ENCODE peak calls at places on chromosome 16, in six cellular contexts. G is RWPE1, V is progenitor cell of endocrine pancreas, R is psoas muscle, M is adrenal gland, L is cardiac fibroblast. Z is an unnamed sample.
A peak's percentile ranks its signal among the peaks of the same experiment; 100 is the strongest.

GRCh38 chr16:68086860-68087268 is 1.7 kb downstream of the NFATC3 start:
- DNase-seq in M (no peak), R (no peak), V (no peak), G (no peak), L (no peak), Z (no peak)

GRCh38 chr16:85637061-85637807 is 24.1 kb downstream of the GSE1 start:
- DNase-seq in L (no peak), M (no peak), R (no peak), V (no peak), G (no peak), Z (no peak)

GRCh38 chr16:76956801-76957200 is 234.2 kb upstream of the MON1B start:
- DNase-seq in R (no peak), V (no peak), L (no peak), G (no peak), M (no peak), Z (no peak)

GRCh38 chr16:70684146-70685060 is 1.4 kb downstream of the MTSS2 start:
- DNase-seq in G (no peak), L (no peak), V (no peak), M (peak; percentile 50), R (peak; percentile 25), Z (no peak)

GRCh38 chr16:2494616-2495015 is 19.1 kb upstream of the ATP6V0C start:
- DNase-seq in G (no peak), M (no peak), V (no peak), R (no peak), L (no peak), Z (no peak)

GRCh38 chr16:52512297-52512987 is 34.5 kb downstream of the TOX3 start:
- DNase-seq in L (no peak), R (no peak), G (no peak), V (no peak), M (no peak), Z (no peak)

GRCh38 chr16:9258423-9259051 is 167.1 kb downstream of the HAPSTR1 start:
- DNase-seq in G (peak; percentile 32), M (no peak), R (peak; percentile 16), L (peak; percentile 6), V (peak; percentile 41), Z (peak; percentile 61)

GRCh38 chr16:12541672-12542071 is 262.0 kb downstream of the CPPED1 start:
- DNase-seq in V (no peak), G (no peak), R (no peak), L (no peak), M (no peak), Z (no peak)

GRCh38 chr16:28136751-28137434 is 73.4 kb upstream of the GSG1L start:
- DNase-seq in V (no peak), M (no peak), G (no peak), L (no peak), R (no peak), Z (no peak)

GRCh38 chr16:9844361-9844760 is 337.9 kb downstream of the GRIN2A start:
- DNase-seq in V (no peak), G (no peak), R (no peak), L (peak; percentile 62), M (no peak), Z (peak; percentile 32)

DNA sequence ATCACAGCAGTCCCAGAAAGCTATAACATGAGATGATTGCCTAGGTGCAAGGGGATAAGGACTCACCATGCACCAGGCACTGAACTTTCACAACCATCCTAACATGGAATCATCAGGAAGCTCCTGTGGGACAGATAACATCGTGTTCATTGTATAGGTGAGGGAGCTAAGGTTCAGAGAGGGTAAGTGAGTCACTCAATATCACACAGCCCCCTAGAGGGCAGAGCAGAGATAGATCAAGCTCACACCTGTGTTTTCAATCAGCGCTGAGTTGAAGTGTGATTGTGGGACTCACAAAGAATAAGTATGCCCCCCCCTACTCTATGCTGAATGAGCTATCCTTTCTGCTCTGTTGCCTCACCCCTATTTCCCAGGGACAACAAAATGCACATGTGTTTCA is 377.7 kb upstream of the ERCC4 start:
- DNase-seq in R (no peak), L (no peak), V (no peak), M (no peak), G (no peak), Z (no peak)
- TF ChIP-seq CTCF in R (no peak), L (no peak), V (no peak), M (no peak), G (no peak), Z (no peak)

DNA sequence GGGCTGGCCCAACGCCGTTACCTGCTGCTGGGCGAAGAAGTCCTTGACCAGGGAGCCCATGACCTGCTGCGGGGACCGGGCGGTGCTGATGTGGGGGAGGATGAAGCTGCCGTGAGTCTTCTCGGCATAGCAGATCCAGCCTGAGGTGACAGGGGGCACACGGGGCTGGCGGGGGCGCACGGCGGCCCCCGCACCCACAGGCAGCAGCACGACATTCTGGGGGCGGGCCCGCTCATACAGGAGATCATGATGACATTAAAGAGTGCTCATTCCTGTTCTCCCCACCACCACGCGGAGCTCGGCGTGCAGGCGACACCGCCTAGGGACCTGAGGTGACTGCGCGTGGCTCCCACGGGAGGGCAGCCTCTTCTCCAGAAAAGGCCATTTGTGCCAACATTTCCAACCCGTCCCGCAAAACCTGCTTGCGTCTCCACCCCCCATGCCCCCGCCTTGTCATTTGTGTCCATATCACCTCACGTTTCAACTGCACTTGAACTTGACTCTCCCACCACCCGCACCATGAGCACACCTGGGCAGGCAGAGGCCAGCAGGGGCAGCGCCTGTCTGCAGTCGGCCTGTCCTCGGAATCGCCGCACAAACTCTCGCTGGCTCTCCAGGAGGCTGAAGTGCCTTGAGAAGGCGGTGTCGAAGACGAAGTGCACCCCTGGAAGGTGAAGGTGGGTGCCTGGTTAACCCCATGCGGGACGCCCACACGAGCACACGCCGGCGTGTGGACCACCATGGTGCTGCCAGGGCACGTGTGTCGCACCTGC is 6.4 kb downstream of the CIAO3 start:
- DNase-seq in V (no peak), M (no peak), G (no peak), L (no peak), R (no peak), Z (no peak)
- TF ChIP-seq CTCF in V (no peak), M (no peak), G (no peak), L (no peak), R (no peak), Z (no peak)

DNA sequence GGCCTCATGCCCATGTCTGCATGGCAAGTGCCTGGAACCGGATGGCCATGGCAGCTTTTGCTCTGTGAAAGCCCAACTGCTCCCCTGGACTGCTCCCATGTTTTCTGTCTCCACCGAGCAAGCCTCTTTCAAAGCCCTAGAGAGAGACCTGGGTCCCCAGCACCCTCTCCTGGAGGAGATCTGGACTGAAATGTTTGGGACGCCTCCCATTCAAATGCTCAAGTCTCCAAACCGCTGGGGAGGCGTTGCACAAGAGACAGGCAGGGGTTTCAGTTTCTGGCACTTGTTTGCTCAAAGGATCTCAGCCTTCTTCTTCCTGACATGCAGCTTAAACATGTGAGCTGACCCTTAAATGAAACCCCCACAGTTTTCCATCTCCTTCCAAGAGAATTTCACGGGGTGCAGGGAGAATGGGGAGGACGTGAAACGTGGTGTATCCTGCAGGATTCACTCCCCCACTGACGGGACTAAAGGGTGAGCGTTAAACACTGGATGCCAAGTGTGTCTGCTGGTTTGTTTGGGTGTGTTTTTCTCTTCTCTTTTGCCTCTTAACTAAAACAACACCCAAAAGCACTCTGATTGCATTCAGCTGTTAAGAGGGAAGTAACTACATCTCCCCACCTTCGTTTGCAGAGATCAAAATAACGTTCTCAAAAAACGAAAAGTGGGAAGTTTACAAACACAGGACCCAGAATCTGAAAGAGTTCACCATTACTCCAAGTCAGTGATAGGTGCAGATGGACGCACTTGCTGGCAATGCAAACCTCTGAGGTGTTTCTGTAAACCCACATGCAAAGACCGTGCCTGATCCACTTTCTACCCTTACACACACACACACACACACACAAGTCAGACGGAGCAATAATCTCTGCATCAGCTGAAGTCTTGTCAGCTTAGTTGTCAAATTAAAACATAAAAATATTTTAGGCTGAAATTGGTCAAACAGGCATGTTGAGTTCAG is 256.9 kb downstream of the C16orf95 start:
- DNase-seq in V (no peak), L (peak; percentile 82), G (no peak), R (no peak), M (no peak), Z (peak; percentile 11)
- TF ChIP-seq CTCF in V (no peak), L (peak; percentile 45), G (no peak), R (no peak), M (peak; percentile 26), Z (no peak)

DNA sequence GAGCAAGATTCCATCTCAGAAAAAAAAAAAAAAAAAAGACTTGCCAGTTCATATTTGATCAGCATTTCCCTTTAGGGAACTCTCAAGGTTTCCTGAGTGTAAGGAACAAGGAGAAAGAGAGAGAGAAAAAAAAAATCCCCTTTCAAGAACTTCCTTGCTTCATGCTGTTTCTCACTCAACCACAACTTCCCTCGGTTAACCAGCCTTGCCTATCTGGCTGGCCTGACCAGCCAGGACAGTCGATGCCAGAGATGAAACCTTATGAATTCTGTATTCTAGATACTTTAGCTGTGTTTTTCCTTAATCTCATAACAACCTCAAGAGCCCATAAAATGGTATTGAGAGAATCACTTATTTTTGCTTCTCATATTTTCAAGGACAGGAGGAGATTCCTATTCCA is 2.6 kb upstream of the N4BP1 start:
- DNase-seq in V (no peak), L (no peak), R (no peak), G (no peak), M (no peak), Z (no peak)
- TF ChIP-seq CTCF in V (no peak), L (no peak), R (no peak), G (no peak), M (no peak), Z (no peak)

DNA sequence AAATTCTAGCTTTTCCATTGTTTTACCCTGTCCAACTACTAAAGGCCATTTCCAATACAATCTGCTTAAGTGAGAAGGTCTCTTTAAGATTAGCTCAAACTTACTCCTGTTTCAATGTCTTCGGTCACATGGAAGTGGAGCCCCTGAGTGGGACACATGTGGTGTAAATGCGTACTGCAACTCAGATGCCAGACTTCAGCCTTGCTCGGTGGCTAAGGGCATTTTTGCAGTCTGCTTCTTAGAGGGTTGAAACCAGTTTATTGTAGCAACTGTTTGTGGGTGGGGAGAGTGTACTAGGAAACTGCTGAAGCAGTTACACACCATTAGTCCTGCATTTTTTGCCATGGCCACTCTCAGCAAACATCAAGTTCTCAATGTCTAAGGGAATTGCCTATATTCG is 140.6 kb downstream of the PARN start:
- DNase-seq in L (no peak), R (no peak), V (no peak), G (no peak), M (no peak), Z (peak; percentile 27)
- TF ChIP-seq CTCF in L (peak; percentile 18), R (peak; percentile 38), V (peak; percentile 50), G (no peak), M (peak; percentile 56), Z (peak; percentile 30)

Z was measured in Calu3.